ENCODE peak calls at places on chromosomes 6 and 20, in six cellular contexts. P is HEK293T, J is K562, K is IMR-90, W is A549, T is GM12878. F is an unnamed sample.

GRCh38 chr20:62387219-62387913 is 463 bp downstream of the RPS21 start:
- DNase-seq in P (no peak), J (peak), K (no peak), W (no peak), T (no peak), F (no peak)

GRCh38 chr6:162538643-162539064 is 188.9 kb downstream of the PRKN start:
- DNase-seq in P (no peak), J (no peak), K (no peak), W (no peak), T (no peak), F (no peak)

GRCh38 chr6:159075506-159076100 is 30.8 kb upstream of the TAGAP start:
- DNase-seq in P (no peak), J (no peak), K (no peak), W (no peak), T (no peak), F (no peak)

GRCh38 chr20:53004267-53004813 is 32.2 kb downstream of the TSHZ2 start:
- DNase-seq in P (no peak), J (no peak), K (no peak), W (no peak), T (no peak), F (no peak)

GRCh38 chr6:35406666-35407065 is 45.5 kb upstream of the FANCE start:
- DNase-seq in P (no peak), J (no peak), K (no peak), W (no peak), T (no peak), F (no peak)

GRCh38 chr6:43843669-43844171 is 73.7 kb downstream of the VEGFA start:
- DNase-seq in P (no peak), J (no peak), K (no peak), W (no peak), T (no peak), F (no peak)

GRCh38 chr6:56961151-56961550 is 6.2 kb downstream of the BEND6 start:
- DNase-seq in P (no peak), J (no peak), K (no peak), W (peak), T (no peak), F (no peak)

GRCh38 chr6:23591761-23592160 is 534.3 kb upstream of the NRSN1 start:
- DNase-seq in P (no peak), J (no peak), K (no peak), W (no peak), T (no peak), F (no peak)

GRCh38 chr6:86154852-86155251 is 512.2 kb upstream of the SYNCRIP start:
- DNase-seq in P (no peak), J (no peak), K (no peak), W (no peak), T (no peak), F (no peak)

GRCh38 chr6:53998293-53998692 is 113.0 kb upstream of the MLIP start:
- DNase-seq in P (no peak), J (no peak), K (no peak), W (no peak), T (no peak), F (peak)

GRCh38 chr6:130035211-130035610 is 16.8 kb downstream of the L3MBTL3 start:
- DNase-seq in P (no peak), J (no peak), K (peak), W (no peak), T (no peak), F (no peak)

GRCh38 chr20:35355372-35355771 is 56.4 kb downstream of the UQCC1 start:
- DNase-seq in P (no peak), J (no peak), K (peak), W (no peak), T (no peak), F (no peak)

GRCh38 chr20:18400460-18400859 is 66.4 kb downstream of the DZANK1 start:
- DNase-seq in P (no peak), J (no peak), K (no peak), W (no peak), T (no peak), F (no peak)

GRCh38 chr6:139990865-139991264 is 616.4 kb upstream of the CITED2 start:
- DNase-seq in P (no peak), J (no peak), K (peak), W (no peak), T (no peak), F (no peak)

GRCh38 chr6:157017861-157018260 is 240.7 kb downstream of the ARID1B start:
- DNase-seq in P (no peak), J (no peak), K (peak), W (no peak), T (no peak), F (no peak)

GRCh38 chr20:35200255-35200654 is 26.2 kb upstream of the MMP24 start:
- DNase-seq in P (no peak), J (no peak), K (peak), W (no peak), T (no peak), F (no peak)

GRCh38 chr6:65072500-65072899 is 634.5 kb downstream of the EYS start:
- DNase-seq in P (no peak), J (no peak), K (no peak), W (no peak), T (no peak), F (no peak)

GRCh38 chr6:33987531-33988021 is 158.3 kb downstream of the GRM4 start:
- DNase-seq in P (no peak), J (no peak), K (no peak), W (no peak), T (no peak), F (no peak)

GRCh38 chr6:72813807-72814596 is 192.1 kb downstream of the KCNQ5 start:
- DNase-seq in P (no peak), J (no peak), K (no peak), W (no peak), T (no peak), F (no peak)

GRCh38 chr20:5910192-5910591 is 40.1 kb downstream of the TRMT6 start:
- DNase-seq in P (no peak), J (no peak), K (no peak), W (no peak), T (no peak), F (no peak)

GRCh38 chr6:43935921-43936320 is 165.9 kb downstream of the VEGFA start:
- DNase-seq in P (no peak), J (no peak), K (no peak), W (no peak), T (no peak), F (no peak)

GRCh38 chr6:50889912-50890311 is 71.2 kb downstream of the TFAP2B start:
- DNase-seq in P (no peak), J (no peak), K (no peak), W (no peak), T (no peak), F (no peak)

GRCh38 chr6:43972915-43973304 is 154.3 kb downstream of the MRPL14 start:
- DNase-seq in P (no peak), J (no peak), K (peak), W (no peak), T (no peak), F (no peak)

GRCh38 chr6:7341989-7342742 is 29.2 kb upstream of the SSR1 start:
- DNase-seq in P (no peak), J (no peak), K (no peak), W (no peak), T (no peak), F (peak)

GRCh38 chr6:128208078-128208477 is 307.2 kb upstream of the THEMIS start:
- DNase-seq in P (no peak), J (no peak), K (peak), W (no peak), T (no peak), F (peak)

GRCh38 chr6:143400258-143401059 is 50.0 kb downstream of the ADAT2 start:
- DNase-seq in P (no peak), J (no peak), K (no peak), W (no peak), T (no peak), F (peak)

GRCh38 chr6:23106951-23107350 is 537.6 kb downstream of the HDGFL1 start:
- DNase-seq in P (no peak), J (no peak), K (peak), W (no peak), T (no peak), F (no peak)

GRCh38 chr6:164013480-164014208 is 599.1 kb downstream of the QKI start:
- DNase-seq in P (peak), J (no peak), K (no peak), W (no peak), T (no peak), F (no peak)
- TF ChIP-seq BHLHE40 in P (no peak), J (no peak), K (no peak), W (no peak), T (no peak), F (no peak)

DNA sequence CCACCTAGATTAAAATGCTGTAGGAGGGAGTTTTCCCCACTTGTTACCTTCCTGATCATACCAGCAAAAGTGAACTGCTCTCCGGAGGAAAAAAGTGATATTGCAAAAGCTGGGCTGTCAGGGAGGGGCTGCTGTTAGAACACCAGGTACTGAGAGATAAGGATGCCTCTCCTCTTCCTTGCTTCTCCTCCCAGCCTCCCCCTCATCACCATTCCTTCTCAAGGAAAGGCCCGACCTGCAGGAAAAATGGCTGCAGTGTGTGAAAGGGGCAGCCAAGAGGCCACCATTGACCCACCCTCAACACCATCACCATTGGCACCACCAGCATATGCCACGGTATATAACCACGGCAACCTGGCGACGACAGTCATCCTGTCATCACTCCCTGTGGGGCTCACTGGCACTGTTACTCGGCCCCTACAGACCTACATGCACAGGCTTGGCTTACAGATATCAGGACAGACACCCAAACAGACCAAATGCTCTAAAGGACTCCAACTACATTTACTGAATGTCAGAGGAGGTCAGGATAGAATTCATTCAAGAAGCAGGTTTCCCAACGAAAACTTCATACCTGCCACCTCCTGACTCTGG is 13.7 kb upstream of the MDGA1 start:
- DNase-seq in P (no peak), J (peak), K (no peak), W (no peak), T (no peak), F (no peak)
- TF ChIP-seq BHLHE40 in P (no peak), J (no peak), K (no peak), W (no peak), T (no peak), F (no peak)

GRCh38 chr20:44467289-44467883 is 8.3 kb upstream of the TTPAL start:
- DNase-seq in P (no peak), J (no peak), K (no peak), W (no peak), T (no peak), F (peak)
- TF ChIP-seq BHLHE40 in P (no peak), J (no peak), K (no peak), W (no peak), T (no peak), F (no peak)

GRCh38 chr20:43448748-43449535 is 8.8 kb upstream of the SRSF6 start:
- DNase-seq in P (peak), J (peak), K (peak), W (peak), T (peak), F (peak)
- TF ChIP-seq BHLHE40 in P (no peak), J (no peak), K (no peak), W (no peak), T (no peak), F (no peak)

F was measured in HepG2.